ENCODE peak calls at places on chromosomes 5 and 9, in four cellular contexts. P is HepG2, W is GM12878, T is K562. A is an unnamed sample.

GRCh38 chr9:89606049-89606481 is 1.3 kb downstream of the GADD45G start:
- DNase-seq in T (peak), P (peak), W (no peak), A (no peak)

GRCh38 chr9:28782630-28783029 is 1209.3 kb upstream of the C9orf72 start:
- DNase-seq in T (no peak), P (peak), W (no peak), A (no peak)

GRCh38 chr9:116661037-116661954 is 25.8 kb upstream of the TRIM32 start:
- DNase-seq in T (peak), W (peak), P (peak), A (no peak)

GRCh38 chr9:93965830-93966577 is 10.8 kb upstream of the BARX1 start:
- DNase-seq in T (no peak), P (no peak), W (no peak), A (no peak)

GRCh38 chr9:98365227-98365669 is 109.8 kb upstream of the TBC1D2 start:
- DNase-seq in T (peak), W (no peak), P (peak), A (no peak)

GRCh38 chr5:114665551-114665950 is 303.7 kb downstream of the KCNN2 start:
- DNase-seq in T (no peak), P (no peak), W (no peak), A (no peak)

GRCh38 chr5:169424956-169425318 is 124.0 kb upstream of the SLIT3 start:
- DNase-seq in W (no peak), T (no peak), P (no peak), A (no peak)

GRCh38 chr5:148702019-148702596 is 47.8 kb upstream of the HTR4 start:
- DNase-seq in T (no peak), W (no peak), P (no peak), A (no peak)

GRCh38 chr5:168295574-168296201 is 4.2 kb downstream of the WWC1 start:
- DNase-seq in P (no peak), T (no peak), W (no peak), A (peak)

DNA sequence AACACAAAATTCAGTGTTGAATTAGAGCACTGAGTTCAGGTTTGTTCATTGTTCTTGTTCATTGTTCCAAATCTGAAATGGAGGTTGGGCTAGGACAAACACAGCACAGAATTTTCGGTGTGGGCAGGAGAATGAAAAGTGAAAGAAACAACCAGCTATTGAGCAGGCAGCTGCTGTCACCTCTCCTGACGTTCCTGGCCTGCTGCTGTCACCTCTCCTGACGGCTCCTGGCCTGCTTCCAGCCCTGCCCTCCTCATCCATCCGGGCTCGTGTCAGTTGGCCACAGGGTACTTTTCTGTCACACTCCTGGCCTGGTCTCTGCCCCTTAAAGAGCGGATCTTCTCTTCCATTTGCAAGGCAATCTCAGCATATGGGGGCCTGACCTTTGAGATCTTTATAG is 45.2 kb upstream of the CKMT2 start:
- DNase-seq in T (no peak), W (no peak), P (no peak), A (no peak)
- TF ChIP-seq CBX5 in T (no peak), W (no peak), P (no peak), A (no peak)

DNA sequence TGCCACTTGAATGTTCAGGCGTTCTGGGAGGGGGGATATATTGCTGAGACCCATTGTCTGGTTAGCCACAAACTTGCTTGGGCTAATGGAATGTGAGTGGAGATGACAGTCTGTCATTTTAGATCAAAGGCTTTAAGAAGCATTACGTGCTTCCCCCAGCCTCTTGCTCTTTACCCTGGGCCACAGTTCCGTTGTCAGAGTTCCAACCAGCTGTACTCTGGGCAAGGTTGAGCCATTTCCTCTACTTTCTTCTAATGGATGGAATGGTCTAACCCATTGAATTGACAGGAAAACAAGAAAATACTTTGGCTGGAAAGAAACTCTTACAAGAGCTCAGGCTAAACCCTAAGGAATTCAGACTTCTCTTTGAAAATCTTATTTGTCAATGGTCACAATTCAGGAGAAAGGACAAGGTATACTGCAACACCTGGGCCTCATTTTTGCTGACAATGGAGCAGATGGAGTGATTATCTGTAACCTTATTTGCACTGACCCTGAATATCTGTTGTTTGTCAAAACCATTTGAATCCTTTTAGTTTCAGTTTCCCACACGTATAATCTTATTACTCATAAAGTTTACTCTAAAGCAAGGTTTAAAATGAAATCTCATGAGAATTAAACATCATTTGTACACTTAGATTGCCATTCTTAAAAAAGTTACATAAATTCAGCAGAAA is 231.4 kb downstream of the PDE4D start:
- DNase-seq in W (no peak), P (peak), T (no peak), A (no peak)
- TF ChIP-seq RFX5 in W (no peak), P (no peak), T (no peak), A (no peak)

GRCh38 chr9:135887021-135887507 is 20.3 kb downstream of the CAMSAP1 start:
- DNase-seq in W (no peak), P (no peak), T (no peak), A (no peak)

GRCh38 chr9:135886147-135886981 is 21.0 kb downstream of the CAMSAP1 start:
- DNase-seq in W (no peak), T (no peak), P (no peak), A (no peak)

GRCh38 chr9:135884328-135885035 is 22.9 kb downstream of the CAMSAP1 start:
- DNase-seq in W (no peak), P (peak), T (no peak), A (no peak)

GRCh38 chr9:135883410-135884089 is 23.8 kb downstream of the CAMSAP1 start:
- DNase-seq in W (no peak), P (no peak), T (no peak), A (no peak)

DNA sequence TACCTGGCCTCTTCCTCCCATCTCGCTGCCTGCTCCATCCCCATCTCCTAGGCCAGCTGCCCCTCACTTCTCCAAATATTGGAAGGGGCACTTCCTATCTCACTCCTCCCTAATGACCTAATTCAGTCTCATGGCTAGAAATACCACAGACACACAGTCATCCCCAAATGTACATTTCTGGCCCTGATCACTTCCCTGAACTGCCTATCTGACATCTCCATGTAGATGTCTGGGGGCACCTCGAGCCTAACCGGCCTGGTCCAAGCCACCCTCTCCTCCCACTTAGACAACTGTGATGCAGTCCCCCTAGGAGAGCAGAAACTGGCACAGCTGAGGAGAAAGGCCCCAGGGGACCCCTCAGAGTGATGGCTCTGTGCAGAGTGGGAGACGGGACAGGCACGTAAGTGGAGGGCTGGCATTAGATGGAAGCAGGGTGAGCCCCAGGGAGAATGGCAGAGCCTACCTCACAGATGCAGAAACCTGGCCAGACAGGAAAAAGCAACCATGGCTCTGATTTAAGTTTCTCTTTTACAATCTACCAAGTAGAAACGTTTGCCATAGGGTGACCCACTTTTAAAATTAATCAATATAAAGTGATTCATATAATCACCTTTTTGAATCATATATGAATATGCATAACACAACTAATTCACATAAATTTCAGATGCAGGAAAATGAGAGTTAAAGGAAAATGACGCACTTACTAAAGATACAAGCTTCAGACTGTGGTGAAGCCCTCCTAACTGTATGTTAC is 22.1 kb downstream of the CAMSAP1 start:
- DNase-seq in T (no peak), P (no peak), W (no peak), A (no peak)
- TF ChIP-seq CBX5 in T (no peak), P (no peak), W (no peak), A (no peak)

GRCh38 chr5:163893301-163893700 is 387.9 kb downstream of the MAT2B start:
- DNase-seq in W (no peak), T (no peak), P (no peak), A (no peak)

GRCh38 chr5:163890211-163890610 is 384.8 kb downstream of the MAT2B start:
- DNase-seq in T (no peak), W (no peak), P (no peak), A (no peak)

GRCh38 chr5:163889369-163889768 is 383.9 kb downstream of the MAT2B start:
- DNase-seq in P (no peak), W (no peak), T (no peak), A (no peak)

DNA sequence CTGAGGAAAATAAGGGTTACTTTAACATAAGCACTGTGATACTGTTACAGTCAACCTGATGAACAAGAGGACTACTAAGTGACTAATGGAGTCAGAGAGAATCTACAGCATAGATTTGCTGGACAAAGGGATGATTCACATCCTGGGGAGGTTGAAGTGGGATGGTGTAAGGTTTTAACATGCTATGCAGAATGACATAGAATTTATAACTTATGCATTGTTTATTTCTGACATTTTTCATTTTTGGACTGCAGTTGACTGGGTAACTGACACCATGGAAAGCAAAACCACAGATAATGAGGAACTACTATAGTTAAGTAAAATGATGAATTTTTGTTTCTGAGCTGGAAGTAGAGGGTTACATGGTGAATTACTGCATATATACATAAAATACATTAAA is 389.2 kb downstream of the MAT2B start:
- DNase-seq in T (no peak), W (no peak), P (no peak), A (no peak)
- TF ChIP-seq RFX5 in T (no peak), W (no peak), P (no peak), A (no peak)

GRCh38 chr5:150021491-150022162 is 21.1 kb downstream of the HMGXB3 start:
- DNase-seq in W (no peak), T (no peak), P (no peak), A (no peak)
- TF ChIP-seq CBX5 in W (no peak), T (no peak), P (no peak), A (no peak)

GRCh38 chr9:111803924-111804323 is 9.2 kb upstream of the SHOC1 start:
- DNase-seq in W (no peak), P (no peak), T (no peak), A (no peak)
- TF ChIP-seq RFX5 in W (no peak), P (no peak), T (no peak), A (no peak)

GRCh38 chr5:90824436-90824835 is 265.8 kb downstream of the ADGRV1 start:
- DNase-seq in P (no peak), W (no peak), T (no peak), A (no peak)
- TF ChIP-seq CBX5 in P (no peak), W (no peak), T (no peak), A (no peak)

GRCh38 chr5:159765760-159766517 is 150.3 kb upstream of the ADRA1B start:
- DNase-seq in W (no peak), T (no peak), P (no peak), A (no peak)
- TF ChIP-seq RFX5 in W (no peak), T (no peak), P (no peak), A (no peak)

DNA sequence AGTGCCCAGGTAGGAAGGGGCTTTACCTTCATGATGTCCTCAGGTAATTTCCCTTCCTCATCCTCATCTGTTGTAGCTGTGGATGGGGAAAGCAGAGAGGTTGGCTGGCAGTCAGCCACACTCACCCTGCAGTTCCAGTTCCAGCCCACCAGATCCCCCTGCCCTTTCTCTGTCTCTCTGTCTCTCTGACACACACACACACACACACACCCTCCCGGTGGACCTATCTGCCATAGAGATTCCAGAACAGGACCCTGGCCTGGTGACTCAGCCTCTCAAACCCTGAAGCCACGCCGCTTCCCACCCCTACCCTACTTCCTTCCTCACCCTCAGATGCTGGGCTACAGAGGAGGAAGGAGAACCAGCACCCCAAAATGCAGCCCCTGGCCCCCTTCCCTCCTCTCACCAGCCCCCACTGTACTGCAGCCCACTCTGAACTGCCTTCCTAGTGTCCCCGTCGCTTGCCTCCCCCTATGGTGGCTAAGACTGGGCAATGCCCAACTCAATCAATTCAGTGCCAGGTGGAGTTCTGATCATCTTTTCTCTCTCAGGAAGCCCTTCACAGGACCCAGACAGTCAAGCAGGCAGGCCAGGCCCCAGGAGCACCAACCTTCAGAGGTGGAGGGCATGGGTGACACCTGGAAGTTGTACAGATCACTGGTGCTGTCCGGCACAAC is 4.8 kb downstream of the IRF1 start:
- DNase-seq in T (no peak), W (no peak), P (no peak), A (no peak)
- TF ChIP-seq CBX5 in T (no peak), W (no peak), P (no peak), A (no peak)

GRCh38 chr9:4299006-4299795 is 667 bp downstream of the GLIS3 start:
- DNase-seq in P (no peak), T (no peak), W (no peak), A (peak)
- TF ChIP-seq RFX5 in P (no peak), T (no peak), W (no peak), A (no peak)

A was measured in H1.